ENCODE peak calls at places on chromosomes 2 and 18, in four cellular contexts. F is K562, V is HepG2, L is GM12878. Y is an unnamed sample.

GRCh38 chr2:54660752-54661151 is 62.7 kb upstream of the EML6 start:
- DNase-seq in L (no peak), F (no peak), V (no peak), Y (no peak)

GRCh38 chr2:95353613-95354468 is 48.7 kb upstream of the FAHD2A start:
- DNase-seq in F (no peak), V (no peak), L (no peak), Y (no peak)

GRCh38 chr2:218962859-218963492 is 3.5 kb downstream of the CDK5R2 start:
- DNase-seq in L (no peak), V (peak), F (peak), Y (peak)

GRCh38 chr2:644871-645270 is 32.3 kb downstream of the TMEM18 start:
- DNase-seq in F (no peak), L (no peak), V (no peak), Y (no peak)

GRCh38 chr2:197089659-197090058 is 163.2 kb upstream of the PGAP1 start:
- DNase-seq in F (no peak), V (no peak), L (no peak), Y (no peak)

GRCh38 chr18:13268035-13268700 is 49.6 kb downstream of the LDLRAD4 start:
- DNase-seq in V (no peak), L (no peak), F (no peak), Y (no peak)

GRCh38 chr2:19851116-19851515 is 50.7 kb downstream of the TTC32 start:
- DNase-seq in L (no peak), V (no peak), F (no peak), Y (peak)

GRCh38 chr2:240631561-240632290 is 6.4 kb downstream of the GPR35 start:
- DNase-seq in L (no peak), F (no peak), V (no peak), Y (no peak)

GRCh38 chr2:15732341-15733077 is 140.8 kb downstream of the DDX1 start:
- DNase-seq in L (peak), F (no peak), V (no peak), Y (no peak)

GRCh38 chr18:59142274-59142673 is 2.6 kb downstream of the SEC11C start:
- DNase-seq in F (no peak), L (peak), V (no peak), Y (no peak)

GRCh38 chr2:143705108-143705686 is 576.0 kb downstream of the ARHGAP15 start:
- DNase-seq in V (no peak), L (no peak), F (no peak), Y (peak)

GRCh38 chr2:603427-603826 is 73.8 kb downstream of the TMEM18 start:
- DNase-seq in V (no peak), F (no peak), L (no peak), Y (no peak)

GRCh38 chr2:208359632-208359986 is 47.0 kb upstream of the PTH2R start:
- DNase-seq in V (no peak), L (no peak), F (peak), Y (no peak)

GRCh38 chr18:75496151-75496550 is 68.6 kb upstream of the SMIM21 start:
- DNase-seq in F (no peak), L (no peak), V (no peak), Y (no peak)
- TF ChIP-seq TARDBP in F (no peak), L (no peak), V (no peak), Y (no peak)

GRCh38 chr18:11167778-11168177 is 18.4 kb upstream of the PIEZO2 start:
- DNase-seq in L (no peak), V (no peak), F (no peak), Y (no peak)
- TF ChIP-seq TARDBP in L (no peak), V (no peak), F (no peak), Y (no peak)

GRCh38 chr2:37773354-37773753 is 101.9 kb upstream of the CDC42EP3 start:
- DNase-seq in F (no peak), L (no peak), V (no peak), Y (no peak)
- TF ChIP-seq TARDBP in F (no peak), L (no peak), V (no peak), Y (no peak)

GRCh38 chr2:105323117-105323516 is 6.4 kb downstream of the TGFBRAP1 start:
- DNase-seq in F (no peak), L (no peak), V (no peak), Y (no peak)
- TF ChIP-seq TARDBP in F (no peak), L (no peak), V (no peak), Y (no peak)

GRCh38 chr2:16852651-16853050 is 187.0 kb upstream of the CYRIA start:
- DNase-seq in L (no peak), F (no peak), V (no peak), Y (no peak)
- TF ChIP-seq TARDBP in L (no peak), F (no peak), V (no peak), Y (no peak)

GRCh38 chr2:63073994-63074393 is 23.4 kb downstream of the OTX1 start:
- DNase-seq in F (no peak), V (no peak), L (no peak), Y (no peak)

GRCh38 chr2:63081404-63081803 is 30.8 kb downstream of the OTX1 start:
- DNase-seq in F (no peak), V (no peak), L (no peak), Y (no peak)

DNA sequence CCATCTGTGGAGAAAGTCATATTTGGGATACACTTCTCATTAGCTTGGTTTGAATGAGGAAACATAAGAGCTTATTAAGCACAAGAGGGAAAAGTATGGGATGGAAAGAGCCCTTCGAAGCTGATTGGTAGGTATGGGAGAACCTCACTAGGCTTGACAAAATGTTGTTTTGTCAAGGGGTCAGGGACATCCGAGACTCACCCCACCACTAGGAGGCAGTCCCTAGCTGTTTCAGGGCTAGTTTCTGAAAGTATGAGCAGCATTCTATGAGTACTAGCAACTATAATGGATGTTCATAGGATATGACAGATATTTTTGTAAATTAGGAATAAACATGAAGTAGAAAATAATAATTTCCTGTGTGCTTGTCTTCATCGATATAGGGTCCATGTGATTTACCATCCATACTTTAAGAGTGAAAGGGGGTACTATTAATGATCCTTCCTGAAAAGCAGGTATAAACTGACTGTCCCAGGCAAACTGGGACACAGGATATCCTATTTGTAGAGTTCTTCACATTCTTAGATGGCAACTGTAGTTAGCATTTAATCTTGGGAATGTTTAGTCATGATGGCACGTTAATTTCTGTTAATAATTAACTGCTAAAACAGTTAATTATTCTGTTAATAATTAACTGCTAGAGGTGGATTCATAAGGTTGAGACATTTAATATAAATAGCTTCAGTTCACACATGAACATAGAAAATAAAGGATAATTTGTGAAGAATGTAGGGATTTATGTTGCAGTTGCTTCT is 28.4 kb downstream of the OTX1 start:
- DNase-seq in V (peak), L (no peak), F (peak), Y (peak)
- TF ChIP-seq TARDBP in V (no peak), L (no peak), F (no peak), Y (no peak)

GRCh38 chr2:120436885-120437603 is 91.1 kb downstream of the INHBB start:
- DNase-seq in V (peak), F (peak), L (no peak), Y (peak)
- TF ChIP-seq TARDBP in V (no peak), F (no peak), L (no peak), Y (no peak)